ENCODE peak calls at places on chromosomes 5 and 9, in four cellular contexts. V is IMR-90, W is mesendoderm, R is H9. J is an unnamed sample.

GRCh38 chr5:68272289-68272688 is 56.7 kb downstream of the PIK3R1 start:
- DNase-seq in V (peak), W (no peak), R (no peak), J (no peak)

GRCh38 chr5:80275347-80275746 is 19.5 kb upstream of the SERINC5 start:
- DNase-seq in V (peak), W (peak), R (peak), J (no peak)

GRCh38 chr5:58497956-58498942 is 7.0 kb downstream of the GAPT start:
- DNase-seq in W (peak), V (peak), R (peak), J (peak)

GRCh38 chr9:20024159-20024571 is 235.3 kb upstream of the SLC24A2 start:
- DNase-seq in W (peak), R (no peak), V (peak), J (no peak)

GRCh38 chr5:139306197-139306596 is 12.7 kb downstream of the MATR3 start:
- DNase-seq in R (no peak), W (no peak), V (no peak), J (no peak)

GRCh38 chr9:135243201-135244190 is 156.0 kb downstream of the OLFM1 start:
- DNase-seq in R (no peak), W (no peak), V (no peak), J (no peak)

GRCh38 chr5:138035605-138036537 is 3.0 kb upstream of the FAM13B start:
- DNase-seq in R (peak), V (peak), W (peak), J (peak)

GRCh38 chr5:54013556-54014157 is 296.7 kb downstream of the ARL15 start:
- DNase-seq in R (no peak), W (peak), V (peak), J (no peak)

GRCh38 chr9:100584951-100585350 is 7.1 kb downstream of the CAVIN4 start:
- DNase-seq in R (no peak), W (no peak), V (no peak), J (no peak)

GRCh38 chr9:114081441-114082016 is 3.4 kb upstream of the AMBP start:
- DNase-seq in V (no peak), W (no peak), R (peak), J (no peak)

GRCh38 chr5:27290166-27290565 is 251.8 kb upstream of the CDH9 start:
- DNase-seq in W (peak), R (no peak), V (no peak), J (no peak)

DNA sequence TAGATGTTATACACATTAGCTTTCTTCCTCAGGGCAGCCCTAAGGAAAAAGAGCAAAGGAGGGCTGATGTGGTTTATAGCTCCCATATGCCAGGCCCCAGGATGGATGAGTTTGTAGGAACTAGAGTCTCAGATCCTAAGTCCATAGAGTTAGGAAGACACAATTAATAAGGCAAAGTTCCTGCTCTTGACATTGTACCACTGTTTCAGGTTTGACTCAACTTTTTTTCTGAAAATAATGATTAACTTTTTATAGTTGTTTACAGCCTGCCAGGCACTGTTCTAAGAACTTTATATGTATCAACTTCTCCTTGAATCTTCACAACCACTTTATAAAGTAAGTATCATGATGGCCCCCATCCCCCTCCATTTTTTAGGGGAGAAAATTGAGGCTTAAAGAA is 339.5 kb downstream of the PDE4D start:
- DNase-seq in R (no peak), W (no peak), V (no peak), J (no peak)
- H4K5ac ChIP-seq in R (no peak), W (no peak), V (no peak), J (no peak)

DNA sequence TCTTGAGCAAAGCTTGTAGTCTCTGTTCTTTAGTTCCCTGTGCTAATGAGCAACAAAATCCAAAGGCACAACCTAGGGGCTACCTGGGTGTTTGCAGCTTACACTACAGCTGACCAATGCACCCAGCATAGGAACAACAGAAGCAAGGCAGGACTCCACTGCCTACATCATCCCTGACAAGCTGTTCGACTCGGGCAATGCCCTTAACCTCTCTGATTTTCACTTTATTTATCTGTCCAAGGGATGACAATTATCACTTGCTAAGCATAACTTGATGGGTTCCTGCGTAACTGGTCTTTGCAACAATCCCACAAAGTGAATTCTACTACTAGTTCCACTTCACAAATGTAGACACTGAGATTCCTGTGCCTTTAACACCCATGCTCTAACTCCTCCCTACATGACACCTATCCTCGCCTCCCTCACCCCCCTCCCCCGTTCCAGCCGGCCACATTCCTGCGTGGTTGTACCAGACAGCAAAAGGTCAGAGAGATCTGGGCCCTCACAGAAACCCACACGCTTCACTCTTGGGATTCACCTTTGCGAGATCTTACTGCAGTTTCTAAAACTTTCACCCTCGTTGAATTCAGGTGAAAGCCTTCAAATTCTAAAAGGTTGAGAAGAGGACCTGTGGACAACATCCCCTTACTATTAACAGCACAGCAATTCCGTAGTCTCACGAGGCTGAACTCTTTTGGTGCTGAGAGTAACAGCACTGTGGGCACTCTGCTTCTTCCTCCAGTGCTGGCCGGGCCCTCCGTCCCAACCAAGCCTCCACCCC is 995 bp downstream of the IPPK start:
- DNase-seq in W (peak), R (peak), V (peak), J (no peak)
- H3K23ac ChIP-seq in W (peak), R (no peak), V (peak), J (no peak)

GRCh38 chr5:132559661-132560060 is 2.9 kb downstream of the RAD50 start:
- DNase-seq in R (no peak), V (no peak), W (no peak), J (no peak)
- H4K5ac ChIP-seq in R (no peak), V (no peak), W (no peak), J (no peak)

GRCh38 chr5:33792559-33792958 is 99.2 kb downstream of the ADAMTS12 start:
- DNase-seq in R (no peak), W (no peak), V (no peak), J (no peak)
- H3K23ac ChIP-seq in R (peak), W (no peak), V (no peak), J (no peak)

DNA sequence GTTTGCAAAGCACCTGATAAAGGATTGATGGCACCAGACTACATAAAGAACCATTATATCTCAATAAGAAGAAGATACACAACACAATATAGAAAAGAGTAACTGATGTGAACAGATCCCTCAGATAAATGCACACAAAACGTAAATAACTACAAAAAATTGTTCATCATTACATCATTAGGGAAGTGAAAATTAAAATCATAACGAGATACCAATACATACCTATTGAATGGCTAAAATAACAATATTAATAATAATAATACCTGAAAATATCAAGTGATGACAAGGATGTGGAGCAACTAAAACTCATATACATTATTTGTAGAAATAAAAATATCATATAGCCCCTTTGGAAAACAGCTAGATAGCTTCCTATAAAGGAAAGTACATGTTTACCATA is 469.5 kb downstream of the DMRTA1 start:
- DNase-seq in V (no peak), W (no peak), R (no peak), J (no peak)
- H4K5ac ChIP-seq in V (no peak), W (no peak), R (no peak), J (no peak)

DNA sequence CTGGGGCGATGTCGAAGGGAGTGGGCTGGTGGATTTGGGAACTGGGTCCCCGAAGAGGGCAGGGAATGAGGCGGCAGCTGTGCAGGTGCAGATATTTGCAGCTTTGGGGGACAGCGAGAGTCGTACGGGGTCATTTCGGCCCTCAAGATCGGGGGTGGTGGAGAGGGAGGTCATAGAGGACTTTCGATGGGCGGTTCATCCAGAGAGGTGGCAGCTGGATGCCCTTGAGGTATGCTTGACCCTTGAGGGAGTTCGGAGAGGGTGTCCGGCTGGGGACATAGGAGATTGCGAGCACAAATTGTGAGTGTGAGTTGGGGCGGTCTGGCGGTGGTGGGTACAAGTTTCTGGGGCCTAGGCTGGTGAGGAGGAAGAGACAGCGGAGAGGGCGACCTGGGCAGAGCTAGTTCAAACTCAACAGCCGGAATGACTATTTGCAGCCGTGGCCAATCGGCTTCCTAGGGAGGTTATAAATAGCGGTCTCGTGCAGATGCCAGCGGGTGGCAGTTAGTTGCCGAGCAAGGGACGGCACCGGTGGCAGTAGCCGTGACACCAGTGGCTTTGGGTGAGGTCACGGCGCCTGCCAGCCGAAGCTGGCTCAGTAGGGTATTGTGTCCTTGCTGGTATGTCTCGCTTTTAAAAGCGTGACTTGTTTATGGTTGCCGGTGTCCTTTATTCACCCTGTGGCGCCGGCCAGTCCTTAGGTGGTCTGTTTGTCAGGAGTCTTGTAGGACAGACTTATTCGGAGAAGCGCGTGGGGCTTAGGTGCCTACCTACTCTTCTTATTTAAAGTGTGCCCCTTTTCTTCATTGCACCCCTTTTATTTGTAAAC is 769 bp downstream of the NNT start:
- DNase-seq in V (peak), R (peak), W (peak), J (no peak)
- H3K23ac ChIP-seq in V (peak), R (no peak), W (peak), J (no peak)

GRCh38 chr9:6355728-6356127 is 27.6 kb downstream of the TPD52L3 start:
- DNase-seq in R (no peak), W (no peak), V (peak), J (no peak)
- H4K5ac ChIP-seq in R (no peak), W (no peak), V (no peak), J (no peak)

GRCh38 chr5:172985596-172985995 is 2.0 kb downstream of the ATP6V0E1 start:
- DNase-seq in W (no peak), V (no peak), R (no peak), J (no peak)

GRCh38 chr5:172981931-172982330 is 1.6 kb upstream of the ATP6V0E1 start:
- DNase-seq in V (no peak), W (no peak), R (no peak), J (no peak)

GRCh38 chr5:172979778-172980177 is 3.8 kb upstream of the ATP6V0E1 start:
- DNase-seq in R (no peak), V (peak), W (no peak), J (no peak)

GRCh38 chr5:172984244-172984953 is 828 bp downstream of the ATP6V0E1 start:
- DNase-seq in W (peak), R (peak), V (peak), J (peak)

GRCh38 chr5:172983542-172984243 is at the start of gene ATP6V0E1:
- DNase-seq in R (peak), V (peak), W (peak), J (peak)
- H3K23ac ChIP-seq in R (no peak), V (peak), W (no peak), J (no peak)